ENCODE peak calls at places on chromosomes 2 and 18, in nine cellular contexts. V is CD8-positive, alpha-beta T cell; H is PC-3; E is GM23338; N is HepG2; J is astrocyte; D is effector memory CD4-positive, alpha-beta T cell; I is psoas muscle; P is thyroid gland. A is an unnamed sample. For H3K36me3, the result is how much of the 10 kb centered on the place peaks cover.

GRCh38 chr2:9214866-9215265 is 8.3 kb downstream of the ASAP2 start:
- DNase-seq in D (no peak), N (no peak), H (no peak), I (no peak), E (no peak), P (no peak), V (no peak), J (no peak), A (no peak)

GRCh38 chr2:7567646-7568045 is 650.4 kb downstream of the RNF144A start:
- DNase-seq in H (no peak), I (no peak), E (peak), N (no peak), P (no peak), J (no peak), V (peak), D (no peak), A (peak)

GRCh38 chr2:48940606-48941005 is 185.1 kb upstream of the LHCGR start:
- DNase-seq in D (no peak), E (no peak), V (no peak), H (no peak), P (no peak), J (no peak), I (no peak), N (no peak), A (no peak)

GRCh38 chr18:57444301-57444759 is 9.2 kb downstream of the ONECUT2 start:
- DNase-seq in P (no peak), E (peak), N (no peak), J (no peak), D (no peak), H (no peak), V (no peak), I (no peak), A (no peak)

GRCh38 chr2:95353055-95353575 is 49.4 kb upstream of the FAHD2A start:
- DNase-seq in N (no peak), V (no peak), I (no peak), J (no peak), E (no peak), H (no peak), D (no peak), P (no peak), A (no peak)

GRCh38 chr2:188524519-188525113 is 232.9 kb downstream of the GULP1 start:
- DNase-seq in V (no peak), I (no peak), H (peak), E (peak), D (no peak), J (peak), P (peak), N (peak), A (no peak)

GRCh38 chr2:69026026-69026425 is 13.0 kb downstream of the ANTXR1 start:
- DNase-seq in H (peak), J (no peak), D (no peak), N (peak), V (no peak), I (no peak), E (peak), P (peak), A (no peak)

GRCh38 chr2:1781291-1782080 is 37.2 kb upstream of the PXDN start:
- DNase-seq in I (no peak), E (no peak), H (no peak), D (peak), P (no peak), N (no peak), V (no peak), J (peak), A (no peak)

GRCh38 chr2:62197609-62198236 is 1.8 kb downstream of the B3GNT2 start:
- DNase-seq in E (peak), J (no peak), P (peak), V (no peak), N (no peak), D (no peak), H (peak), I (peak), A (no peak)

GRCh38 chr18:74518456-74519315 is 15.6 kb upstream of the CNDP1 start:
- DNase-seq in I (no peak), J (no peak), V (no peak), H (no peak), N (no peak), P (no peak), D (no peak), E (no peak), A (no peak)

GRCh38 chr2:38120829-38121228 is 44.9 kb upstream of the CYP1B1 start:
- DNase-seq in I (no peak), D (no peak), H (no peak), P (no peak), J (no peak), V (no peak), N (no peak), E (no peak), A (no peak)

GRCh38 chr2:121643877-121644276 is 5.4 kb downstream of the CLASP1 start:
- DNase-seq in N (no peak), D (no peak), J (no peak), P (no peak), I (no peak), E (no peak), H (no peak), V (no peak), A (no peak)

GRCh38 chr2:197037863-197038398 is 111.4 kb upstream of the PGAP1 start:
- DNase-seq in J (no peak), I (no peak), H (peak), V (no peak), D (no peak), N (no peak), E (peak), P (no peak), A (no peak)

GRCh38 chr2:20071397-20072383 is 20.3 kb upstream of the LAPTM4A start:
- DNase-seq in V (no peak), E (peak), D (no peak), J (peak), P (peak), I (no peak), N (peak), H (peak), A (no peak)

GRCh38 chr18:7566587-7567486 is at the start of gene PTPRM:
- DNase-seq in P (peak), N (peak), I (peak), J (peak), H (peak), D (peak), V (no peak), E (peak), A (peak)

GRCh38 chr2:226652983-226653765 is 146.4 kb downstream of the IRS1 start:
- DNase-seq in V (no peak), H (no peak), I (no peak), N (no peak), D (no peak), E (no peak), J (peak), P (no peak), A (no peak)

GRCh38 chr2:231926761-231927565 is 767 bp upstream of the NPPC start:
- DNase-seq in N (no peak), E (peak), J (no peak), H (peak), D (no peak), P (peak), I (no peak), V (no peak), A (no peak)

GRCh38 chr2:133591164-133591563 is 22.9 kb upstream of the NCKAP5 start:
- DNase-seq in D (no peak), I (peak), N (no peak), H (no peak), E (peak), P (peak), V (no peak), J (peak), A (no peak)

GRCh38 chr18:22504665-22505064 is 87.0 kb upstream of the CTAGE1 start:
- DNase-seq in E (no peak), J (peak), H (peak), D (no peak), P (no peak), I (no peak), V (no peak), N (no peak), A (no peak)

GRCh38 chr2:239566162-239566994 is 165.6 kb upstream of the HDAC4 start:
- DNase-seq in P (no peak), E (no peak), I (no peak), J (no peak), D (no peak), V (no peak), N (no peak), H (no peak), A (no peak)

GRCh38 chr2:11500702-11501303 is 33.0 kb upstream of the GREB1 start:
- DNase-seq in J (no peak), H (no peak), P (no peak), D (no peak), N (no peak), I (no peak), V (no peak), E (no peak), A (no peak)

GRCh38 chr2:58271826-58272225 is 30.7 kb upstream of the FANCL start:
- DNase-seq in E (no peak), V (no peak), H (no peak), P (no peak), J (no peak), N (peak), I (no peak), D (no peak), A (no peak)

GRCh38 chr2:62217421-62217820 is 21.5 kb downstream of the B3GNT2 start:
- DNase-seq in N (no peak), E (no peak), D (no peak), P (no peak), H (no peak), J (no peak), I (no peak), V (no peak), A (no peak)

DNA sequence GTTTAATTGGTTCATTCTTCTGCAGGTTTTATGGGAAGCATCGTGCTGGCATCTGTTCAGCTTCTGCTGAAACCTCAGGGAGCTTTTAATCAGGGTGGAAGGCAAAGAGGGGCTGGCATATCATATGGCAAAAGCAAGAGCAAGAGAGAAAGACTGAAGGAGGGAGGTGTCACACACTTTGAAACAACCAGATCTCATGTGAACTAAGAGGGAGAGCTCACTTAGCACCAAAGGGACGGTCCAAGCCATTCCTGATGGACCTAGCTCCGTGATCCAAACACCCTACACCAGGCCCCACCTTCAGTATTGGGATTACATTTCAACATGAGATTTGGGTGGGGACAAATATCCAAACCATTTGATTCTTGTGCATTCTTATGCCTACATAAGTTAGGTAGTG is 563.1 kb downstream of the SPAG16 start:
- DNase-seq in J (no peak), H (no peak), E (no peak), V (no peak), I (no peak), P (no peak), N (no peak), D (no peak), A (no peak)
- H3K36me3 ChIP-seq in J (under half), H (under half), E (under half), V (under half), I (under half), P (under half), N (under half), D (under half), A (under half)

DNA sequence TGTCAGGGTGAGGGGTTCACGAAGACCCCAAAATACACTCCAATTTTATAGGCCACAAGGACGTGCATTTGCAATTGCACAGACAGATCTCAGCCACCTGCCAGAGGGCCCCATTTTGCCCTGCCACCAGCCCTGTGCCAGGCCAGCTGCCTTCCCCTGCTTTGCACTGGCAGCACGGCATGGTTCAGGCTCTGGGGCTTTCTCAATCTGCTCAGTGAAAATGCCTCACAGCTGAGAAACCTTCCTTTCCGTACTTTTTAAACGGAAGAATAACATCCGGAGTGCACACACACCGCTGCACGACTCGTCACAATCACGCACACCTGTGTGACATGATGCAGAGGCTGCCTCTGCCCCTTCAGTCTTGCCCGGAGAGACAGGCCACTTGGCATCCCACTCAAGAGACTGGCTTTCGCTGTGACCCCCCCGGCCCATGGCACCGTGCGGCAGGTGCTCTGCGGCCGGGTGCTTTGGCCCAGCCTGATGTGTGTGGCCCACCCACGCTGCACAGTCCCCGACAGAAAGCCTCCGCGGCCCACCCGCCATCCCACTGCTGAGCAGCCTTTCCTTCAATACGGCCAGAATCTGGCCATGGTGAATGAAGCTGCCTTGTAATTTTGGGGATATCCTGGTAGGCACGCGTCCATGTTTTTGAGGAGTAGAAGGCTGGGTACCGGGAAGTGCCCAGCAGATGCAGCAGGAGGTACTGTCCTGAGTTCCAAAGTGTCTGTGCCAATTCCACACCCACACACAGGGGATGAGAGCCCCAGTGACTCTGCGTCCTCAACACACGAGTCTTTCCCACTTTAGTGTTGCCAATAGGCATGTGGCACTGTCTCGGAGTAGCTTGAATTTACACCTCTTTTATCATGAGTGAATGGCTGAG is 88.8 kb downstream of the USP40 start:
- DNase-seq in P (no peak), I (no peak), J (no peak), N (no peak), H (no peak), V (no peak), E (no peak), D (no peak), A (no peak)
- H3K36me3 ChIP-seq in P (under half), I (half or more), J (under half), N (under half), H (under half), V (under half), E (under half), D (under half), A (under half)

DNA sequence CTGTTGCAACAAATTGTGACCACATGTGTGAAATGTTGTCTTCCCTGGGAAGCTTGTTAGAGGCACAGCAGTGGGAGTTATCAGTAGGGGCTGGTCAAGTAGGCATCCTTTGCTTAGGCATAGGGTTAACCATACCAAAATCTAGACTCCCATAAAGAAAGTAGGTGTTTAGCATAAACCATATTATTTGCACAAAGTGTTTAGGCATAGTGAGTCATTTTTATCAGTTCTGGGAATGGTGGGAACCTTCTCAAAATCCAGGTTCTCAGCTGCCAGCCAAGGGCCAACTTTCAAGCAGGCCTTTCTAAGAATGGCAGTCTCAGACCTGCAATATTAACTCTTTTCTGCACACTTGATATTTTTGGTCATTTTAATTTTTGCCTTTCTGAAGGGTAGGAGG is 88.5 kb downstream of the RAB3GAP1 start:
- DNase-seq in J (no peak), D (no peak), V (no peak), I (no peak), N (no peak), E (no peak), H (peak), P (no peak), A (no peak)
- H3K36me3 ChIP-seq in J (under half), D (under half), V (under half), I (half or more), N (under half), E (under half), H (under half), P (under half), A (under half)

DNA sequence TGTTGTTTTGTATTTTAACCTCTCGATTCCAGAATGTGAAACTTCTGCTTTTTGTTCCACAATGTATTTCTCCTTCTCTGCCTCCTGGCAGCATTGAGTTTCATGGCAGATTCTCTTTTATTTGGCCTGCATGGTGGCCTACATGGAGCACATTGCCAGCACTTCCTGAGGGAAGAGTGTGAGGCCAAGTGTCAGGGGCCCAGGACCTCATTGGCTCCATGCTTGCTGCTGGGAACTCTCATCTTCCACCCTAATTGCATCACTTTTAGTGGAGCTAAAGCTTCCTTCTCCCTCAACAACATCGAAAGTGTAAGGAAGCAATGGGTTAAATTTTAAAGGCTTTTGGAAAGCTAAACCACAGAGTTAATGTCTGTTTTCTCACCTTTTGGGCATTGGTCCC is 9.5 kb downstream of the TRIB2 start:
- DNase-seq in I (no peak), H (no peak), J (no peak), D (no peak), P (no peak), N (no peak), E (no peak), V (no peak), A (no peak)
- H3K36me3 ChIP-seq in I (half or more), H (half or more), J (under half), D (half or more), P (under half), N (under half), E (under half), V (under half), A (half or more)

DNA sequence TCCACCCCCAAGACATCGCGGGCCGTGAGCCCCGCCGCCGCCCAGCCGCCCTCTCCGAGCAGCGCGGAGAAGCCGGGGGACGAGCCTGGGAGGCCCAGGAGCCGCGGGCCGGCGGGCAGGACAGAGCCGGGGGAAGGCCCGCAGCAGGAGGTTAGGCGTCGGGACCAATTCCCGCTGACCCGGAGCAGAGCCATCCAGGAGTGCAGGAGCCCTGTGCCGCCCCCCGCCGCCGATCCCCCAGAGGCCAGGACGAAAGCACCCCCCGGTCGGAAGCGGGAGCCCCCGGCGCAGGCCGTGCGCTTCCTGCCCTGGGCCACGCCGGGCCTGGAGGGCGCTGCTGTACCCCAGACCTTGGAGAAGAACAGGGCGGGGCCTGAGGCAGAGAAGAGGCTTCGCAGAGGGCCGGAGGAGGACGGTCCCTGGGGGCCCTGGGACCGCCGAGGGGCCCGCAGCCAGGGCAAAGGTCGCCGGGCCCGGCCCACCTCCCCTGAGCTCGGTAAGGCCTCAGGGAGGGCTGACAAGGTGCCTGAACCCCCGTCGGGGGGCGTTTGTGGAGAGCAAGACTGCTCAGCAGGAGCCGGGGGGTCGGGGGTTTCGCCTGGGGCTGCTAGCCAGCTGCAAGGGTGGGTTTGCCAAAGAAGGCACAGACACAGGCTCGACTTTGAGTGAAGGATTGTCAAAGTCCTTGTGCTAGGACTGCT is 14.3 kb downstream of the SPEG start:
- DNase-seq in I (peak), J (no peak), V (no peak), H (no peak), E (peak), P (no peak), D (no peak), N (no peak), A (no peak)
- H3K36me3 ChIP-seq in I (under half), J (under half), V (under half), H (under half), E (under half), P (under half), D (under half), N (under half), A (under half)

DNA sequence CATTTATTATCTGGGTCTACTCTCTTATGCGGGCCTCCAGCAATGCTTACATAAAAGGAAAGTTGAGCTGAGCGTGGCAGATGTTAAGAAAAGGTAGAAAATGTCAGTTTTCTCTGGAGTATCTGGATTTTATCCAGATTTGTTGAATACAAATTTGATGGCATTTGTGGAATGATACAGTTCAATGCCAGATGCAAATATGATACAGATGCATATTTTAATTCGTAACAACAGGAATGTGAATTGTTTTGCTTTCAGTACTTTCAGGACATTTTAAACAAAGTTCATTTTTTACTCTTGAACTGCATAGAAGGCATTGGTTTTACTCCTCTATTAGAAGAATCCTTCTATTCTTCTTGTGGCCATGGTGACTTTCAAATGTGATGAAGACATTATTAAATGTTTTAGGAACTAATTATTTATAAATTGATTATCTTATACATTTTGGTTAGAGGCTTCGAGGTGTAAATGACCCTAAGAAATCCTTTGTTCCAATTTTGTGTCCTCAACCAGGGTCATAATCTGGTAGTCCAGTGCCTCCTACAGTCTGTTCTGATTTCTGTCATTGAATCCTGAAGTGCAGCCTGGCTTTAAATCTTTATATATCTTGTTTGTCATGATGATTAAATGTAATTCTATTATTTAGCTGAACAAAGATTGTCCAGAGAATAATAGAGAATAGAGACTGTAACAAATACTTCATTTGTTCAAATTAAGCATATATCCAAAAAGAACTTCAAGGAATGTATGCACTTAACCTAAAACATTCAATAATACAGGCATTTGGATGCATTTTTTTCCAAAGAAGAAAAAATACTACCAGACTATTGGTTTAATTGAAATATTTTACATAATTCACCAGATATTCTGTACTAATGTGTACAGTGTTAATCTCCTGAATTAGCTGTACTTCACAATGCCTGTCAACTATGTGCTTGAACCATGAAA is 90.0 kb downstream of the PRPF40A start:
- DNase-seq in D (no peak), V (no peak), E (peak), N (no peak), P (no peak), J (peak), H (peak), I (no peak), A (no peak)
- H3K36me3 ChIP-seq in D (under half), V (under half), E (under half), N (under half), P (under half), J (under half), H (under half), I (half or more), A (under half)

DNA sequence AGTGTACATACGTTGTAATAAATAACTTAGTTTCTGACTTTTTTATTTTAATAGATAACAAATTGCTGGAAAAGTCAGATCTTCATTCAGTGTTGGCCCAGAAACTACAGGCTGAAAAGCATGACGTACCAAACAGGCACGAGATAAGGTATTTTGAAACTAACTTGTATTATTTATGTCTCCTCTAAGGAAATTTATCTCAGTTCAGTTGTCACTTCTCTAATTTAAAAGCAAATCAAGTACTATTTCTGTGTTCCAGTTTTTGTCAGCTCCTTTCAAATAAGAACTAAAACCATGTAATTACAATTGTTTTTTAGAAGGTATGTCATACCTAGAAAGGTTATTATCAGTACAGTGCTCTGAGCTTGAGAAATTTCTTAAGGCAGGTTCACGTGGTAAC is 4.6 kb downstream of the ATG16L1 start:
- DNase-seq in D (no peak), J (no peak), E (no peak), V (no peak), N (no peak), P (no peak), I (no peak), H (no peak), A (no peak)
- H3K36me3 ChIP-seq in D (half or more), J (under half), E (under half), V (under half), N (under half), P (under half), I (half or more), H (half or more), A (under half)